ENCODE peak calls at places on chromosomes 4 and X, in four cellular contexts. Y, O, K and B are unnamed samples.
A peak's percentile ranks its signal among the peaks of the same experiment; 100 is the strongest.

GRCh38 chr4:123599920-123600394 is 203.4 kb downstream of the SPRY1 start:
- DNase-seq in Y (peak; percentile 81), O (peak; percentile 62), K (peak; percentile 93), B (peak; percentile 67)

GRCh38 chr4:74297556-74297955 is 10.7 kb upstream of the EPGN start:
- DNase-seq in Y (no peak), O (no peak), K (no peak), B (no peak)

GRCh38 chrX:103248553-103248952 is 6.4 kb downstream of the TCEAL8 start:
- DNase-seq in Y (peak; percentile 42), O (peak; percentile 7), K (peak; percentile 42), B (peak; percentile 2)

GRCh38 chr4:67019670-67020069 is 525.6 kb downstream of the CENPC start:
- DNase-seq in Y (peak; percentile 30), O (peak; percentile 24), K (peak; percentile 58), B (no peak)

GRCh38 chr4:154944996-154945395 is 163.9 kb downstream of the RBM46 start:
- DNase-seq in Y (no peak), O (no peak), K (no peak), B (no peak)

GRCh38 chrX:78321809-78322208 is 5.6 kb downstream of the CYSLTR1 start:
- DNase-seq in Y (no peak), O (no peak), K (no peak), B (no peak)

GRCh38 chr4:159677521-159677920 is 574.6 kb downstream of the RAPGEF2 start:
- DNase-seq in Y (peak; percentile 96), O (peak; percentile 69), K (peak; percentile 38), B (no peak)

GRCh38 chrX:112852850-112853249 is 12.2 kb upstream of the AMOT start:
- DNase-seq in Y (no peak), O (no peak), K (no peak), B (no peak)

GRCh38 chr4:69831646-69832325 is 28.2 kb downstream of the SULT1E1 start:
- DNase-seq in Y (no peak), O (no peak), K (no peak), B (no peak)

GRCh38 chrX:6228720-6229119 is at the start of gene NLGN4X:
- DNase-seq in Y (peak; percentile 67), O (peak; percentile 29), K (no peak), B (no peak)

GRCh38 chr4:174528226-174528625 is 5.9 kb upstream of the HPGD start:
- DNase-seq in Y (peak; percentile 14), O (no peak), K (no peak), B (no peak)

GRCh38 chr4:71553605-71554004 is 214.8 kb downstream of the SLC4A4 start:
- DNase-seq in Y (peak; percentile 4), O (peak; percentile 41), K (peak; percentile 56), B (peak; percentile 71)

GRCh38 chr4:79723507-79723906 is 315.5 kb upstream of the GK2 start:
- DNase-seq in Y (no peak), O (no peak), K (no peak), B (no peak)

GRCh38 chrX:105701310-105702052 is 120.9 kb upstream of the NRK start:
- DNase-seq in Y (no peak), O (peak; percentile 2), K (peak; percentile 42), B (no peak)

GRCh38 chrX:53279296-53280237 is 1.8 kb downstream of the IQSEC2 start:
- DNase-seq in Y (peak; percentile 25), O (no peak), K (no peak), B (no peak)

GRCh38 chr4:88585908-88586307 is 6.4 kb upstream of the HERC3 start:
- DNase-seq in Y (no peak), O (no peak), K (no peak), B (no peak)

GRCh38 chr4:35934370-35934981 is 309.8 kb downstream of the ARAP2 start:
- DNase-seq in Y (peak; percentile 39), O (peak; percentile 22), K (peak; percentile 44), B (peak; percentile 8)

GRCh38 chrX:71927040-71927439 is 16.4 kb downstream of the NHSL2 start:
- DNase-seq in Y (no peak), O (no peak), K (no peak), B (no peak)

GRCh38 chr4:73133784-73134183 is 64.3 kb upstream of the COX18 start:
- DNase-seq in Y (no peak), O (no peak), K (no peak), B (no peak)

GRCh38 chrX:134423606-134424005 is 36.4 kb upstream of the HPRT1 start:
- DNase-seq in Y (peak; percentile 36), O (peak; percentile 15), K (peak; percentile 49), B (peak; percentile 31)
- TF ChIP-seq CTCF in Y (peak; percentile 60), O (peak; percentile 25), K (peak; percentile 37), B (peak; percentile 51)

DNA sequence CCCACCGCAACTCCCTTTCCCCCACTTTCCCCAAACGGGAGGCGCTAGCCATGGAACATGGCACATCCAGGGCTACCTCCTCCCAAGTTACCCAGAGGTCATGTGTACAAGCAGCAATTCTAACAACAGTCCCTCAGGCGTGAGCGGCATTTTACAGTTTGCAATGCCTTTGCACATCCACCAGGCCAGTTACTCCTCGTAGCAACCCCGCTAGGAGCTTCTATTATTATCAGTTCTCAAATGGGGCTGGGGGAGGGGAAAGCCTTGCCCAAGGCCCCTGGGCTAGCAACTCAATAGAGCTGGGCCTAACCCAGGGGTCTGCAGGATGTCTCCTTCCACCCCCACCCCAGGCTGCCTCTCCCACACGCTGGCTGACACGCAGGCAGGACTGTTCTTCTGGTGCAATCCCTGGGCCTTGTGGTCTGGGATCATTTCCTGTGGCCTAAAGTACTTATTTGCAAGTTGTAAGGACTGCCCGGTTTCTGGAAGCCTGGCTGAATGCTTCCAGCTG is 27.8 kb downstream of the PJA1 start:
- DNase-seq in Y (no peak), O (peak; percentile 78), K (peak; percentile 83), B (peak; percentile 86)
- H3K4me3 ChIP-seq in Y (no peak overlapping the region), O (no peak overlapping the region), K (no peak overlapping the region), B (no peak overlapping the region)

DNA sequence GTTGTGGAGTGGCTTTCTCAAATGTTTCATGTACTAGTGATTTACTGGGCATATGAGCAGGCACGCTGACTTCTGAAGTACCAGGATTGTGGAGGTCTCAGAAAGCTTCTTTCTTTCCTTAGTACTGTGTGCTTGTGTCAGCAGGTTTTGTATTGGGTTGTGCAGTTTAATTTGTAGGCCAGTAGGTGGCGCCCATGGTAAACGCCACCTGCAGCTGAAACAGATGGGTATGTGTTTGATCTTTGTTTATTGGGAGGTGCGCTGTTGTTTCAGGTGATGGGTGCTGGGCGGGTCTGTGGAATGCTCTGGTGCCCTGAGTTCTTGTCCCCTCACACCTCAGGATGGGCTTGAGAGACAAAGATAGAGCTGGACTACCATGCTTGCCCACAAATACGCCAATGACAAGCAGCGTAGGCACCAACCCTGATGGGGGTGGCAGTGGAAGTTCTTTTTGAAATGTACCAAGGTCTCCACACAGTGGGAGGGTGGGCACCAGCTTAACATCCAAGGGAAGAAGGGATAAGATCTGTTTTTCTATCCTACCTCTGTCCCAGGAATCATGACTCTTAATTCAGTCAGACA is 141.5 kb downstream of the RPS6KA6 start:
- DNase-seq in Y (peak; percentile 17), O (peak; percentile 21), K (peak; percentile 37), B (peak; percentile 33)
- TF ChIP-seq CTCF in Y (peak; percentile 72), O (peak; percentile 65), K (peak; percentile 64), B (peak; percentile 70)

DNA sequence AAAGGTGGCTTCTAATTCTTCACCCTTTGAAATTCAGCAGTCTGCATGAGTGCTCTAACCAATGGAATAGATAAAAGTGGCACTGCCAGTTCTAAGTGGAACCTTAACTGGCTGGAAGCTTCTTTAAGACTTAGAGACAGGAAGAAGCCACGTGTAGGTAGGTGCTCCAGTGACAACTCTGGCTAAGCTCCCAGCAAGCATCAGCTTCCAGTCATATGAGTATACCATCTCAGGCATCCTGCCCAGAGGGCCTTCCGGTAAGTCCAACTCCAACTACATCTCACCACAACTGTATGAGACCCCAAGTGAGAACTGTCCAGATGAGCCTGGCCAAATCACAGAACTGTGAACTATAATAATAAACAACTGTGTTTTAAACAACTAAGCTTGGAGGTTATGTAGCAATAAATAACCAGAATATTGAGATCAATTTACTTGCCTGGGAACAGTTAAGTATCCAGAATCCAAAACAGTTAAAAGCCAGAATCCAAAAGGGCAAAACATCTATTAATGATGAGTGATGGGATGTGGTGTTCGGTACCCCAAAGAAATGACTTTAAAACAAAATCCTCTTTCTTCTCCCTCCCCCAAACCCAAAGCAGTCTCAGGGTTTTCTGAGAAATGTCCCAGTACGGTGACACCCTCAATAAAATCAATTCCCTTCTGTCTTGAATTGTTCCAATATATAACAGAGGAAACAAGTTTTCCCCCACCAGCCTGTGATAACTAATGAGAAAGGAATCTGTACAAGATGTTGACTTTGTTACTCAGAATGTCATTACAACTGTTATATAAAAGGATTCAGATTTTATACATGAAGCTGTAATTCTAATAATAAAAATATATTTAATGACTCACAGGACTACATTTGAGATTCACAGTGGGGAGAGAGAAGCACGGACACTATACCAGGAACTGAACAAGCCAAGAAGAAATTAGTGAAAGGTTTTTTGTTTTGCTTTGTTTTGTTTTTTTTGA is 4.2 kb downstream of the TSPAN5 start:
- DNase-seq in Y (no peak), O (peak; percentile 99), K (peak; percentile 85), B (peak; percentile 95)
- H3K4me3 ChIP-seq in Y (no peak overlapping the region), O (peak overlapping the region; percentile 82), K (peak overlapping the region; percentile 4), B (peak overlapping the region; percentile 40)

DNA sequence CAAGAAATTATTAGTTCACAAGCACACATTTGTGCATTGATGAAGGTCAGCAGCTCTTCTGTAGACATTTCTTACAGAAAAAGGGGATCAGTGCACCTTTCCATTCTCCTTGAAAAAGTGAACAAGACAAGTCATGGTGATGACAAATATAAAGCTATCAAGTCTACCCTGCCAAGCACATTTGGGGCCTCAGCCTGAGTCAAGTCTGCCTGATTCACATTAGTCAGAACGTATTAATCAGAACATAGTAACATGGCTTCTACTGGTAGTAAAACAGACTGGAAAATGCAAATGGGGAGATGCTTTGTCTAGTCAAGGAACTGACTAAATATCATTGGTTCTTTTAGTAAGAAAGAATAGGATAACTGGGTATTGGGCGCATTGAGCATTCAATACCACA is 2305.1 kb downstream of the PCDH7 start:
- DNase-seq in Y (no peak), O (no peak), K (no peak), B (no peak)
- TF ChIP-seq CTCF in Y (no peak), O (no peak), K (no peak), B (no peak)